ENCODE peak calls at places on chromosomes 5 and 9, in eight cellular contexts. I is choroid plexus epithelial cell, E is osteocyte, H is fibroblast of lung, L is H1, A is heart left ventricle, W is lower lobe of right lung, R is cardiac fibroblast. Y is an unnamed sample.

GRCh38 chr9:117887941-117888340 is 183.7 kb downstream of the TLR4 start:
- DNase-seq in I (no peak), E (no peak), H (no peak), L (no peak), A (no peak), W (no peak), R (no peak), Y (no peak)

GRCh38 chr5:142845954-142846398 is 75.8 kb downstream of the ARHGAP26 start:
- DNase-seq in I (no peak), E (no peak), H (no peak), L (no peak), A (no peak), W (no peak), R (no peak), Y (no peak)

GRCh38 chr5:53019320-53019719 is 30.2 kb downstream of the ITGA2 start:
- DNase-seq in I (peak), E (no peak), H (peak), L (no peak), A (no peak), W (no peak), R (peak), Y (no peak)

GRCh38 chr5:130168211-130168610 is 263.9 kb downstream of the CHSY3 start:
- DNase-seq in I (peak), E (no peak), H (peak), L (no peak), A (no peak), W (no peak), R (peak), Y (no peak)

GRCh38 chr5:56327810-56328209 is 94.7 kb upstream of the ANKRD55 start:
- DNase-seq in I (no peak), E (no peak), H (no peak), L (no peak), A (no peak), W (no peak), R (no peak), Y (no peak)

GRCh38 chr9:21110708-21111576 is 30.7 kb downstream of the IFNW1 start:
- DNase-seq in I (peak), E (no peak), H (peak), L (no peak), A (no peak), W (no peak), R (peak), Y (no peak)

GRCh38 chr5:96720408-96720807 is 58.2 kb downstream of the CAST start:
- DNase-seq in I (no peak), E (no peak), H (no peak), L (no peak), A (no peak), W (no peak), R (no peak), Y (no peak)

GRCh38 chr5:173853370-173854131 is 34.6 kb upstream of the CPEB4 start:
- DNase-seq in I (no peak), E (no peak), H (no peak), L (no peak), A (no peak), W (no peak), R (no peak), Y (no peak)

GRCh38 chr9:92607773-92608172 is 62.2 kb downstream of the IPPK start:
- DNase-seq in I (peak), E (no peak), H (peak), L (peak), A (no peak), W (no peak), R (peak), Y (no peak)

GRCh38 chr5:159359408-159359807 is 29.1 kb upstream of the IL12B start:
- DNase-seq in I (no peak), E (no peak), H (no peak), L (no peak), A (no peak), W (no peak), R (no peak), Y (no peak)

GRCh38 chr9:86045654-86046053 is 53.7 kb downstream of the GOLM1 start:
- DNase-seq in I (no peak), E (no peak), H (no peak), L (no peak), A (no peak), W (no peak), R (no peak), Y (no peak)

GRCh38 chr9:86046080-86046636 is 53.2 kb downstream of the GOLM1 start:
- DNase-seq in I (no peak), E (peak), H (no peak), L (no peak), A (no peak), W (no peak), R (no peak), Y (no peak)

GRCh38 chr9:86043586-86043985 is 55.8 kb downstream of the GOLM1 start:
- DNase-seq in I (no peak), E (peak), H (no peak), L (no peak), A (no peak), W (no peak), R (no peak), Y (no peak)

GRCh38 chr9:86042226-86042625 is 57.1 kb downstream of the GOLM1 start:
- DNase-seq in I (no peak), E (no peak), H (no peak), L (no peak), A (no peak), W (no peak), R (no peak), Y (no peak)

DNA sequence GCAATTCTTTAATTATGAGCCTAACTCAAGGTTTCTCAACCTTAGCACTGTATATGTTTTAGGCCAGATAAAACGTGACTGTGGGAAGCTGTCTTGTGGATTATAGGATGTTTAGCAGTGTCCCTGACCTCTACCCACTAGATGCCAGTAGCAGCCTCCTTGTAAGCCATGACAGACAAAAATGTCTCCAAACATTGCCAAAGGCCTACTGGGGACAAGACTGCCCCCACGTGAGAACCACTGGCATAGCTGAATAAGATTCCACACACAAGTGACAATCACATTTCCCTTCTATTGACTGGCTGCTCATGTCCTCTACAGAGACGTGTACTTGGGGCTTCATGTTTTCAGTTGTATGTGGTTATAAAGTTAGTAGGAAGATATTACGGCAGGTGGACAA is 55.4 kb downstream of the GOLM1 start:
- DNase-seq in I (no peak), E (peak), H (no peak), L (no peak), A (no peak), W (no peak), R (peak), Y (no peak)
- TF ChIP-seq CTCF in I (peak), E (no peak), H (no peak), L (peak), A (no peak), W (no peak), R (no peak), Y (peak)

DNA sequence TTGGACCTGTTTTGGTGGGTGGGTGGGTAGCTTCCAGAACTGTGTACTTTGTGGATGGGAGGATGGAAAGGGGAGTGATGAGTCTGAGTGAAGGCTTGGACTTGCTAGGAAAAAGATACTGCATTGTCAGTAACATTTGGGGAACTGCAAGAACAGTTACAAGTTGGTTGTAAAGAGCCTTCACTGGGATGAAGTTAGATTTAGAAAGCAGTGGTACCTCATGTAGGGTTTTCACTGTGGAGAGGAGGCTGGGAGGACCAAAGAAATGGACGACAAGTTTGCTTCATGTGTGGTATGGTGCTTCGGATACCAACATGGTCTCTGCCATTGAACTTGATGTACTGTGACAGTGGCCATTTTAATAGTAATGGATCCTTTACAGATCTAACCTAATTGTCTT is 50.3 kb downstream of the RAD23B start:
- DNase-seq in I (no peak), E (no peak), H (no peak), L (no peak), A (no peak), W (no peak), R (no peak), Y (no peak)
- TF ChIP-seq CTCF in I (no peak), E (no peak), H (no peak), L (no peak), A (no peak), W (no peak), R (no peak), Y (no peak)

DNA sequence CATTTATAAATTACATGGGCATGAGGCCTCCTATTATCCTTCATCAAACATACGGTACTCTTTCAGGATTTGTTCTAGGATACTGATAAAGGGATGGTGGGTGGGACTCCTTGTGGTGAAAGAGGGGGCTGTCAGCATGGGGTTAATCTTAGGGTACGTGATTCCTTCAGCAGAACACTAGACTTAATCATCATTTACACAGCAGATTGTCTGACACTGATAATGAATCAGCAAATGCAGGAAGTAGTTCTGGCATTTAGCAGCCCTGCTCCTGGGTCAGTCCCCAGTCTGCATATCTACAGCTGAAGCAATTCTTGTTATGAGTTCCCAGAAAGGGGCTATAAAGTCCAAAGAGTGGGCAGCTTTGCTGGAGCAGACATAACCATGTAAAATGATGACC is 384.6 kb downstream of the SPOCK1 start:
- DNase-seq in I (peak), E (no peak), H (peak), L (no peak), A (no peak), W (no peak), R (peak), Y (no peak)
- TF ChIP-seq CTCF in I (no peak), E (no peak), H (no peak), L (no peak), A (no peak), W (no peak), R (no peak), Y (no peak)

GRCh38 chr9:32142074-32142473 is 242.4 kb upstream of the ACO1 start:
- DNase-seq in I (no peak), E (no peak), H (no peak), L (no peak), A (no peak), W (no peak), R (no peak), Y (no peak)

DNA sequence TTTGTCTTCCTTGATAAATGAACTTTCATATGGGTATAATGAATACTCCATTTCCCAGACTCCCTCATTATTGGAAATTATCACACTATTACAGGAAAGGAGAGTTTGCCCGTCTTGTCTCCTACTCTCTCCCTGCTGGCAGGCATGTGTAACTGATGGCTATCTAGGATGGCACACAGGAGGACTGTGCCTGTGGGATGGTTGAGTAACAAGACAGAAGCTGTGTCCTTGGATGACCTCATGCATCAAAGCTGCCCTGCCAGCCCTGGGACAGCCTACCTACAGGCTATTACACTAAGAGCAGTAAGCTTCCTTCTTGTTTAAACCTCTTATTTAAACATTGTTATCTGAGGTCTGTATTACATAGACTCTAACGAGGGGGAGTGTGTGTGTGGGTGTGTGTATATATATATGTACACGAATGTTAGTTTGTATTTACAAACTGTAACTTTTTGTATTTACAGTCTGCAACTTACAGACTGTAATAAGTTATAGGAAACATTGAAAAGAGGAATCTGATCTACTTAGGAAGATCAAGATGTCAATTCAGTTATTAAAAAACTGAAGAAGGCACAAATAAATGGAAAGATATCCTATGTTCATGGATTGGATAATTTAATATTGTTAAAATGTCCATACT is 247.6 kb upstream of the ACO1 start:
- DNase-seq in I (no peak), E (no peak), H (no peak), L (no peak), A (no peak), W (no peak), R (no peak), Y (no peak)
- TF ChIP-seq CTCF in I (no peak), E (no peak), H (no peak), L (peak), A (no peak), W (no peak), R (no peak), Y (peak)

GRCh38 chr9:79254900-79255651 is 316.7 kb upstream of the TLE4 start:
- DNase-seq in I (peak), E (no peak), H (peak), L (no peak), A (no peak), W (no peak), R (peak), Y (no peak)
- TF ChIP-seq CTCF in I (peak), E (peak), H (peak), L (peak), A (no peak), W (no peak), R (peak), Y (peak)

DNA sequence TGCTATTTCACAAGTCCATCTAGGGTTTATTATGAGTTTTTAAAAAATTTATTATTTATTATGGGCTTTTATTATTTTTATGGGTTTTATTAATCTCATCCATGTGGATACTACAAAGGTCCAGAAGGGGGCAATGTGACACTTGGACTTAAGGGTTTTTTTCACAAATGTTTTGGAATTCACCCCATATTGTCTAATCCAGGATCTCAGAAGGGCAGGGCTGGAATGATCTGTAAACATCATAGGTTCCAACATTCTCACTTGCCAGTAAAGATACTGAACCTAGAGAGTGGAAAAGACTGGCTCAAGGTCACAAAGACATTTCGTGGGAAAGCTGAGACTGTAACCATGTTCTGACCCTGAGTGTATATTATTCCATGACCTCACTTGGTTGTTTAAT is 35.6 kb downstream of the NIM1K start:
- DNase-seq in I (peak), E (no peak), H (peak), L (no peak), A (no peak), W (no peak), R (peak), Y (no peak)
- TF ChIP-seq CTCF in I (peak), E (peak), H (peak), L (no peak), A (peak), W (peak), R (peak), Y (peak)